ENCODE peak calls at places on chromosomes 3 and 15, in ten cellular contexts. V is WERI-Rb-1, O is NB4, E is foreskin fibroblast, K is GM23338, S is left ventricle myocardium inferior, B is BJ, X is choroid plexus epithelial cell, T is SK-N-SH, I is OCI-LY7. Y is an unnamed sample.

GRCh38 chr3:129625071-129625874 is 18.8 kb upstream of the PLXND1 start:
- DNase-seq in V (peak), O (peak), E (no peak), K (peak), S (peak), B (no peak), X (no peak), T (peak), I (no peak), Y (no peak)

GRCh38 chr15:77002954-77003912 is 8.3 kb downstream of the PSTPIP1 start:
- DNase-seq in V (no peak), O (peak), E (no peak), K (no peak), S (peak), B (no peak), X (no peak), T (no peak), I (peak), Y (no peak)

GRCh38 chr15:70257573-70258220 is 160.0 kb upstream of the TLE3 start:
- DNase-seq in V (no peak), O (peak), E (no peak), K (no peak), S (no peak), B (no peak), X (no peak), T (no peak), I (peak), Y (no peak)

GRCh38 chr3:190877925-190878324 is 15.4 kb upstream of the GMNC start:
- DNase-seq in V (no peak), O (peak), E (no peak), K (peak), S (no peak), B (no peak), X (no peak), T (peak), I (no peak), Y (no peak)

GRCh38 chr3:94226058-94226457 is 163.2 kb downstream of the NSUN3 start:
- DNase-seq in V (no peak), O (no peak), E (no peak), K (no peak), S (no peak), B (no peak), X (peak), T (no peak), I (no peak), Y (peak)

GRCh38 chr3:197317250-197317963 is 19.0 kb upstream of the DLG1 start:
- DNase-seq in V (no peak), O (peak), E (peak), K (no peak), S (no peak), B (peak), X (peak), T (no peak), I (no peak), Y (peak)

GRCh38 chr15:75227663-75228280 is 26.1 kb downstream of the C15orf39 start:
- DNase-seq in V (no peak), O (no peak), E (no peak), K (no peak), S (peak), B (no peak), X (no peak), T (no peak), I (no peak), Y (no peak)

GRCh38 chr3:60542981-60543380 is 708.3 kb downstream of the FHIT start:
- DNase-seq in V (no peak), O (no peak), E (no peak), K (no peak), S (no peak), B (no peak), X (no peak), T (no peak), I (no peak), Y (no peak)

GRCh38 chr3:67292356-67293225 is 294.5 kb downstream of the KBTBD8 start:
- DNase-seq in V (no peak), O (no peak), E (peak), K (no peak), S (no peak), B (no peak), X (peak), T (no peak), I (no peak), Y (no peak)

GRCh38 chr15:90004252-90004651 is 3.1 kb downstream of the ZNF710 start:
- DNase-seq in V (no peak), O (peak), E (peak), K (no peak), S (no peak), B (no peak), X (no peak), T (no peak), I (no peak), Y (no peak)

GRCh38 chr3:25567390-25567789 is 97.3 kb downstream of the TOP2B start:
- DNase-seq in V (no peak), O (no peak), E (no peak), K (no peak), S (no peak), B (no peak), X (no peak), T (no peak), I (no peak), Y (no peak)

GRCh38 chr15:57821826-57822225 is 115.3 kb downstream of the POLR2M start:
- DNase-seq in V (no peak), O (no peak), E (no peak), K (no peak), S (no peak), B (no peak), X (no peak), T (no peak), I (no peak), Y (no peak)

GRCh38 chr15:43196760-43197548 is 11.8 kb downstream of the CCNDBP1 start:
- DNase-seq in V (no peak), O (no peak), E (no peak), K (no peak), S (no peak), B (no peak), X (no peak), T (no peak), I (no peak), Y (no peak)

DNA sequence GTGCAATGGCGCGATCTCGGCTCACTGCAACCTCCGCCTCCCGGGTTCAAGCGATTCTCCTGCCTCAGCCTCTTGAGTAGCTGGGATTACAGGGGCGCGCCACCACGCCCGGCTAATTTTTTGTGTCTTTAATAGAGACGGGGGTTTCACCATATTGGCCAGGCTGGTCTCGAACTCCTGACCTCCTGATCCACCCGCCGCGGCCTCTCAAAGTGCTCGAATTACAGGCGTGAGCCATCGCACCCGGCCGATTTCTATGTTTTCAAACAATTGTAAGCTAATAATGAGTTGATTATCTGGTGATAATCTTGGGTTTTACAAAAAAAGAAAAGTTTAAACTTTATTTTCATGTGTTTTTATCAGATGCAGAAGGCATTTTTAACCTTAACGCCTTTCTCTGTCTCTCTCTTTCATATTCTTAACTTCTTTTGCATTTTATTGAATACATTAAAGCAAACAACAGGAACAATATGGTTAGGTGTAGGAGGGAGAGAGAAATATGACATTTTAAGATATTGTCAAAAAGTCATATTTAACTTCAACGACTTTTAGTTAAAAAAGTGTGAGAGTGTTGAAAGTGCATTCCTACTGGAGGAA is 3.2 kb upstream of the MEIS2 start:
- DNase-seq in V (peak), O (no peak), E (no peak), K (no peak), S (no peak), B (no peak), X (no peak), T (no peak), I (no peak), Y (no peak)
- H3K4me3 ChIP-seq in V (peak), O (no peak), E (peak), K (peak), S (peak), B (no peak), X (no peak), T (peak), I (no peak), Y (peak)

GRCh38 chr3:123936400-123936799 is 24.6 kb downstream of the CCDC14 start:
- DNase-seq in V (no peak), O (no peak), E (no peak), K (no peak), S (no peak), B (peak), X (no peak), T (peak), I (no peak), Y (no peak)

GRCh38 chr3:123939706-123940105 is 21.3 kb downstream of the CCDC14 start:
- DNase-seq in V (no peak), O (no peak), E (no peak), K (no peak), S (no peak), B (no peak), X (no peak), T (no peak), I (no peak), Y (no peak)

GRCh38 chr3:123935830-123936229 is 25.2 kb downstream of the CCDC14 start:
- DNase-seq in V (no peak), O (no peak), E (no peak), K (no peak), S (no peak), B (no peak), X (no peak), T (peak), I (no peak), Y (no peak)

GRCh38 chr3:123941150-123941941 is 19.7 kb downstream of the CCDC14 start:
- DNase-seq in V (no peak), O (no peak), E (peak), K (no peak), S (no peak), B (no peak), X (peak), T (no peak), I (no peak), Y (peak)
- TF ChIP-seq CTCF in V (no peak), O (no peak), E (peak), K (no peak), S (peak), B (peak), X (peak), T (peak), I (peak), Y (peak)

DNA sequence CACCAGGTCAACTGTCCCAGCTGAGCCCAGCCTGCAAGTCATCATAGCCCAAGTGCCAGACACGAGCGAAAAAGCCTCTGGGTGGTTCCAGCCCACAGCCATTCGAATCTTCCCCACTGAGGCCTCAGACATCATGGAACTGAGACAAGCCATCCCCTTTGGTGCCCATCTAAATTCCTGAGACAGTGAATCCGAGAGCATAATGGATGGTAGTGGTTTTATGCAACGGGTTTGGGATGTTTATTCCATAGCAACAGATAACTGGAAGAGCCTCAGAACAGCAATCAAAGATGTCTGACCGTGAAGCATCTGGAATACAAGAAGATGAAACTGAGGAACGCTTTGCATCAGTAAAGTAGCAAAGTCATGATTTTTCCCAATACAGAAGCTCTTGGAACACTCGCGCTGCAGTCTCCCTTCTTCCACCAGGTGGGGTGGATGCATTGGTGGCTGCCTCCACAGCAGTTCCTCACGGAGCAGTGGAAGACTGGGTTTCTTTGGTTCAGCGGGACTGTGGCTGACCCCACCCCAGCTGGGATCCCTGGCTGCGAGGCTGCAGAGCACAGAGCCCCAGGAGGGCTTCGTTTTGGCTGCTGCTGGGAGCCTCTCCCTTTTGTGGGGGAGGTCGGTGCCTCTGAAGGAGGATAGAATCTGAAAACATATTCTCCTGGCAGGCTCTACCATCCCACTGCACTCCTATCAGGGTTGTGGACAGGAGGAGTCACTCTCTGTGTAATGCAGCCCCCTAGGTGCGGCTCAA is 26.4 kb upstream of the PDE8A start:
- DNase-seq in V (peak), O (peak), E (peak), K (peak), S (peak), B (no peak), X (peak), T (peak), I (peak), Y (peak)
- H3K4me3 ChIP-seq in V (peak), O (no peak), E (peak), K (peak), S (peak), B (no peak), X (peak), T (peak), I (no peak), Y (peak)

GRCh38 chr3:10855871-10856662 is 40.0 kb downstream of the SLC6A11 start:
- DNase-seq in V (no peak), O (peak), E (no peak), K (peak), S (no peak), B (no peak), X (peak), T (no peak), I (no peak), Y (no peak)
- TF ChIP-seq CTCF in V (no peak), O (no peak), E (peak), K (peak), S (no peak), B (peak), X (peak), T (peak), I (peak), Y (peak)

GRCh38 chr3:46690798-46691197 is 2.7 kb downstream of the ALS2CL start:
- DNase-seq in V (no peak), O (no peak), E (no peak), K (no peak), S (peak), B (no peak), X (no peak), T (no peak), I (no peak), Y (no peak)

GRCh38 chr3:46694520-46694919 is 1.0 kb upstream of the ALS2CL start:
- DNase-seq in V (no peak), O (no peak), E (no peak), K (no peak), S (no peak), B (no peak), X (no peak), T (no peak), I (no peak), Y (no peak)

GRCh38 chr3:46693038-46693896 is at the start of gene ALS2CL:
- DNase-seq in V (peak), O (peak), E (peak), K (peak), S (peak), B (no peak), X (no peak), T (peak), I (peak), Y (no peak)

GRCh38 chr3:46693897-46694235 is 387 bp upstream of the ALS2CL start:
- DNase-seq in V (no peak), O (no peak), E (peak), K (peak), S (no peak), B (no peak), X (no peak), T (no peak), I (no peak), Y (no peak)

DNA sequence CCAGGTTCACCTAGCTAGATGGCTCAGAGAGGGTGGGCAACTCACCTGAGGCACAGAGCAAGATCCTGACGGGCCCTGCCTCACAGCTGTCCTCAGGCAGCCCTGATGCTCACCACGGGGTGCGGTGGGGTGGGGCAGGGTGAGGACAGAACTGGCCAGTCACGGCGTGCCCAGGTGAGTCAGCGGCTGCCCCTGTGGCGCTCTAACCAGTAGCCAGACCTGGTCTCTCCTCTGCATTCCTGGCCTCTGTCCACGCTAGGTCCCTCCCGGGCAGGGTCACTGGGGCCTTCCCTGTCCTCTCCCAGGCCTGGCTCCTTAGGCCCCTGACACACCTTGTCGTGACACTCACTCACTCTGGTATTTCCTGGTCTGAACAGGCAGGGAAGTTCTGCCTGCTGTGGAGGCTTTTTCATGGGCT is 904 bp downstream of the ALS2CL start:
- DNase-seq in V (no peak), O (no peak), E (no peak), K (peak), S (no peak), B (no peak), X (no peak), T (no peak), I (no peak), Y (no peak)
- H3K4me3 ChIP-seq in V (peak), O (no peak), E (peak), K (peak), S (peak), B (peak), X (no peak), T (no peak), I (no peak), Y (no peak)

DNA sequence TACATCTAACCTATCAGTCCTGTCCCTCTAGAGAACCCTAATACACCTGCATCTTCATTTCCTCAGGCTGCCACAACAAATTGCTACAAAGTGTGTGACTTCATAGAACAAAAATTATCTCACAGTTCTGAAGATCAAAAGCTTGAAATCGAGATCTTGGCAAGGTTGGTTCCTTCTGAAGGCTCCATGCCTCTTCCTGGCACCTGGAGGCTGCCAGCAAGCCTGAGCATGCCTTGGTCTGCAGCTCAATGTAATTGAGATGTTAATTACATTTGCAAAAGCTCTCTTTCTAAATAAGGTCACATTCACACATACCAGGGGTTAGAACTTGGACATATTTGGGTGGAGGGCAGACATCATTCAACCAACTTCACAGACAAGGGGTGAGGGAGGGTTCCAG is 86.4 kb upstream of the ABHD17C start:
- DNase-seq in V (no peak), O (no peak), E (no peak), K (no peak), S (no peak), B (no peak), X (no peak), T (no peak), I (no peak), Y (no peak)
- TF ChIP-seq CTCF in V (no peak), O (no peak), E (no peak), K (no peak), S (no peak), B (no peak), X (no peak), T (no peak), I (no peak), Y (no peak)

DNA sequence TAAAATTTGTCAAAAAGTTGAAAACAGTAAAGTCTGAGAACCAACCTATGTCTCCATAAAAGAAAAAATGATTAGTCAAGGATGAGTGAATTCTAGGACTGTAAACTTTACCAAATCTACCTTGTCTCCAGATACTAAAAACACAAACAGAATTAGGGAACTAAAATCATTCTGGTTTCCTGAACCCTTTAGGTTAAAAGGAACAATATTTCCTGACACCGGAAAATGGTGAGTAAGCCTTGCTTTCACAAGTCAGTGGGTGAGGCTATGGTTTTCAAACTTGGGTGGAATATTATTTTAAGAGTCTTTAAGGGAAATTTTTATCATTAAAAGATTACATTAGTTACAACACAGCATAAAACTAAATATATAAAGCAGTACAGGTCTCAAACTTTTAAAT is 2.4 kb downstream of the SLC12A6 start:
- DNase-seq in V (no peak), O (peak), E (peak), K (no peak), S (no peak), B (no peak), X (peak), T (no peak), I (no peak), Y (no peak)
- H3K4me3 ChIP-seq in V (no peak), O (peak), E (no peak), K (no peak), S (peak), B (no peak), X (peak), T (peak), I (peak), Y (no peak)

GRCh38 chr3:176513604-176514003 is 683.7 kb downstream of the TBL1XR1 start:
- DNase-seq in V (no peak), O (peak), E (peak), K (peak), S (no peak), B (no peak), X (peak), T (no peak), I (peak), Y (peak)

GRCh38 chr3:176510097-176510496 is 687.2 kb downstream of the TBL1XR1 start:
- DNase-seq in V (no peak), O (no peak), E (no peak), K (no peak), S (no peak), B (no peak), X (no peak), T (no peak), I (no peak), Y (no peak)

GRCh38 chr3:176512037-176512436 is 685.2 kb downstream of the TBL1XR1 start:
- DNase-seq in V (no peak), O (no peak), E (no peak), K (no peak), S (no peak), B (no peak), X (no peak), T (no peak), I (no peak), Y (no peak)

DNA sequence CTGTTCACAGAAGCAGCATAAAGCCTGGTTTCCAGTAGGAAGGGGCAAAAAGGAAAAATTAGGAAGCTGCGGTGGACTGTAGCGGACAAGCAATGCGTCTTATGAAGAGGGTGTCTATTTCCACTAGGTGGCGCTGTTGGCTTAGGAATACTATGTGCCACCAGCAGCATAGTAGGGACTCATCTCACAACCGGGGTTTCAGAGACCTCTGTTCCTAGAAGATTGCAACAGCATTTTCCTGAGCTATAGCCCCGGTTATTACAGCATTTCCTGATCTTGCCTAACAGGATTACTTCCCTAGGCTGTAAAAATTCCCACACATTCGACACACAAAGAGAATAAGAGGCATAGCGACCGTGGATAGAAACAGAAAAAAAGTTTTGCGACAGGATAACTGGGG is 683.0 kb downstream of the TBL1XR1 start:
- DNase-seq in V (peak), O (peak), E (peak), K (peak), S (no peak), B (no peak), X (peak), T (no peak), I (peak), Y (peak)
- TF ChIP-seq CTCF in V (peak), O (peak), E (peak), K (peak), S (peak), B (peak), X (peak), T (peak), I (peak), Y (peak)

GRCh38 chr15:94232107-94232506 is 746 bp downstream of the MCTP2 start:
- DNase-seq in V (no peak), O (peak), E (peak), K (peak), S (no peak), B (no peak), X (no peak), T (no peak), I (peak), Y (no peak)
- H3K4me3 ChIP-seq in V (no peak), O (peak), E (peak), K (peak), S (peak), B (peak), X (no peak), T (no peak), I (peak), Y (peak)